ENCODE peak calls at places on chromosomes 4 and X, in five cellular contexts. One of them, this sample, is unnamed.

GRCh38 chrX:77572322-77572721 is 125.1 kb downstream of the FGF16 start:
- DNase-seq in astrocyte: peak; percentile 3
- DNase-seq in tibial nerve: no peak
- DNase-seq in Calu3: no peak
- DNase-seq in activated CD8-positive, alpha-beta T cell treated with anti-CD3 and anti-CD28 coated beads for 36 hours: no peak
- DNase-seq in this sample: no peak

GRCh38 chr4:1551211-1551610 is 132.9 kb downstream of the FAM53A start:
- DNase-seq in astrocyte: no peak
- DNase-seq in tibial nerve: no peak
- DNase-seq in Calu3: no peak
- DNase-seq in activated CD8-positive, alpha-beta T cell treated with anti-CD3 and anti-CD28 coated beads for 36 hours: no peak
- DNase-seq in this sample: no peak

GRCh38 chr4:1026115-1026514 is 14.7 kb downstream of the FGFRL1 start:
- DNase-seq in astrocyte: no peak
- DNase-seq in tibial nerve: no peak
- DNase-seq in Calu3: peak; percentile 48
- DNase-seq in activated CD8-positive, alpha-beta T cell treated with anti-CD3 and anti-CD28 coated beads for 36 hours: peak; percentile 70
- DNase-seq in this sample: no peak

GRCh38 chr4:15533817-15534216 is 64.1 kb downstream of the CC2D2A start:
- DNase-seq in astrocyte: no peak
- DNase-seq in tibial nerve: no peak
- DNase-seq in Calu3: no peak
- DNase-seq in activated CD8-positive, alpha-beta T cell treated with anti-CD3 and anti-CD28 coated beads for 36 hours: no peak
- DNase-seq in this sample: no peak

GRCh38 chr4:112185740-112186670 is 40.8 kb downstream of the FAM241A start:
- DNase-seq in astrocyte: no peak
- DNase-seq in tibial nerve: no peak
- DNase-seq in Calu3: no peak
- DNase-seq in activated CD8-positive, alpha-beta T cell treated with anti-CD3 and anti-CD28 coated beads for 36 hours: no peak
- DNase-seq in this sample: no peak

GRCh38 chr4:62560858-62561257 is 1360.7 kb downstream of the ADGRL3 start:
- DNase-seq in astrocyte: no peak
- DNase-seq in tibial nerve: no peak
- DNase-seq in Calu3: no peak
- DNase-seq in activated CD8-positive, alpha-beta T cell treated with anti-CD3 and anti-CD28 coated beads for 36 hours: no peak
- DNase-seq in this sample: no peak

GRCh38 chr4:8331567-8331955 is 62.0 kb downstream of the HTRA3 start:
- DNase-seq in astrocyte: no peak
- DNase-seq in tibial nerve: no peak
- DNase-seq in Calu3: no peak
- DNase-seq in activated CD8-positive, alpha-beta T cell treated with anti-CD3 and anti-CD28 coated beads for 36 hours: no peak
- DNase-seq in this sample: no peak

GRCh38 chr4:702618-703048 is 3.0 kb upstream of the PCGF3 start:
- DNase-seq in astrocyte: no peak
- DNase-seq in tibial nerve: no peak
- DNase-seq in Calu3: no peak
- DNase-seq in activated CD8-positive, alpha-beta T cell treated with anti-CD3 and anti-CD28 coated beads for 36 hours: no peak
- DNase-seq in this sample: no peak

GRCh38 chr4:10161840-10162239 is 45.2 kb upstream of the WDR1 start:
- DNase-seq in astrocyte: no peak
- DNase-seq in tibial nerve: no peak
- DNase-seq in Calu3: no peak
- DNase-seq in activated CD8-positive, alpha-beta T cell treated with anti-CD3 and anti-CD28 coated beads for 36 hours: peak; percentile 65
- DNase-seq in this sample: no peak

GRCh38 chrX:27997641-27998040 is 16.4 kb upstream of the DCAF8L1 start:
- DNase-seq in astrocyte: no peak
- DNase-seq in tibial nerve: no peak
- DNase-seq in Calu3: no peak
- DNase-seq in activated CD8-positive, alpha-beta T cell treated with anti-CD3 and anti-CD28 coated beads for 36 hours: no peak
- DNase-seq in this sample: no peak

GRCh38 chr4:129545599-129546278 is 449.8 kb downstream of the C4orf33 start:
- DNase-seq in astrocyte: peak; percentile 31
- DNase-seq in tibial nerve: peak; percentile 18
- DNase-seq in Calu3: peak; percentile 61
- DNase-seq in activated CD8-positive, alpha-beta T cell treated with anti-CD3 and anti-CD28 coated beads for 36 hours: no peak
- DNase-seq in this sample: no peak

GRCh38 chrX:119692241-119693031 is 532 bp downstream of the SEPTIN6 start:
- DNase-seq in astrocyte: peak; percentile 23
- DNase-seq in tibial nerve: no peak
- DNase-seq in Calu3: peak; percentile 21
- DNase-seq in activated CD8-positive, alpha-beta T cell treated with anti-CD3 and anti-CD28 coated beads for 36 hours: peak; percentile 72
- DNase-seq in this sample: no peak

GRCh38 chr4:147054241-147054902 is 108.7 kb upstream of the TTC29 start:
- DNase-seq in astrocyte: peak; percentile 37
- DNase-seq in tibial nerve: no peak
- DNase-seq in Calu3: no peak
- DNase-seq in activated CD8-positive, alpha-beta T cell treated with anti-CD3 and anti-CD28 coated beads for 36 hours: no peak
- DNase-seq in this sample: no peak

GRCh38 chr4:8908206-8908893 is 36.7 kb upstream of the HMX1 start:
- DNase-seq in astrocyte: no peak
- DNase-seq in tibial nerve: peak; percentile 4
- DNase-seq in Calu3: no peak
- DNase-seq in activated CD8-positive, alpha-beta T cell treated with anti-CD3 and anti-CD28 coated beads for 36 hours: no peak
- DNase-seq in this sample: peak; percentile 80

GRCh38 chrX:16311671-16312070 is 144.4 kb downstream of the MAGEB17 start:
- DNase-seq in astrocyte: no peak
- DNase-seq in tibial nerve: no peak
- DNase-seq in Calu3: no peak
- DNase-seq in activated CD8-positive, alpha-beta T cell treated with anti-CD3 and anti-CD28 coated beads for 36 hours: no peak
- DNase-seq in this sample: no peak

GRCh38 chr4:5751073-5751917 is 40.3 kb downstream of the EVC start:
- DNase-seq in astrocyte: peak; percentile 45
- DNase-seq in tibial nerve: no peak
- DNase-seq in Calu3: no peak
- DNase-seq in activated CD8-positive, alpha-beta T cell treated with anti-CD3 and anti-CD28 coated beads for 36 hours: no peak
- DNase-seq in this sample: peak; percentile 78

GRCh38 chr4:177128306-177128705 is 181.4 kb upstream of the NEIL3 start:
- DNase-seq in astrocyte: peak; percentile 72
- DNase-seq in tibial nerve: no peak
- DNase-seq in Calu3: peak; percentile 2
- DNase-seq in activated CD8-positive, alpha-beta T cell treated with anti-CD3 and anti-CD28 coated beads for 36 hours: no peak
- DNase-seq in this sample: no peak

GRCh38 chr4:56976283-56976877 is 1.0 kb downstream of the NOA1 start:
- DNase-seq in astrocyte: no peak
- DNase-seq in tibial nerve: no peak
- DNase-seq in Calu3: peak; percentile 5
- DNase-seq in activated CD8-positive, alpha-beta T cell treated with anti-CD3 and anti-CD28 coated beads for 36 hours: peak; percentile 19
- DNase-seq in this sample: no peak

GRCh38 chr4:2305766-2306501 is 44.0 kb upstream of the MXD4 start:
- DNase-seq in astrocyte: no peak
- DNase-seq in tibial nerve: no peak
- DNase-seq in Calu3: no peak
- DNase-seq in activated CD8-positive, alpha-beta T cell treated with anti-CD3 and anti-CD28 coated beads for 36 hours: no peak
- DNase-seq in this sample: no peak

GRCh38 chrX:47217121-47217851 is 1.2 kb upstream of the CDK16 start:
- DNase-seq in astrocyte: peak; percentile 59
- DNase-seq in tibial nerve: no peak
- DNase-seq in Calu3: no peak
- DNase-seq in activated CD8-positive, alpha-beta T cell treated with anti-CD3 and anti-CD28 coated beads for 36 hours: peak; percentile 39
- DNase-seq in this sample: no peak

GRCh38 chrX:137926090-137926489 is 360.2 kb downstream of the ZIC3 start:
- DNase-seq in astrocyte: no peak
- DNase-seq in tibial nerve: no peak
- DNase-seq in Calu3: no peak
- DNase-seq in activated CD8-positive, alpha-beta T cell treated with anti-CD3 and anti-CD28 coated beads for 36 hours: no peak
- DNase-seq in this sample: no peak

GRCh38 chrX:68841251-68842049 is 12.6 kb downstream of the EFNB1 start:
- DNase-seq in astrocyte: no peak
- DNase-seq in tibial nerve: no peak
- DNase-seq in Calu3: peak; percentile 49
- DNase-seq in activated CD8-positive, alpha-beta T cell treated with anti-CD3 and anti-CD28 coated beads for 36 hours: no peak
- DNase-seq in this sample: no peak

GRCh38 chrX:71144651-71145050 is at the start of gene NLGN3:
- DNase-seq in astrocyte: no peak
- DNase-seq in tibial nerve: no peak
- DNase-seq in Calu3: no peak
- DNase-seq in activated CD8-positive, alpha-beta T cell treated with anti-CD3 and anti-CD28 coated beads for 36 hours: no peak
- DNase-seq in this sample: no peak

GRCh38 chr4:177107288-177107901 is 202.3 kb upstream of the NEIL3 start:
- DNase-seq in astrocyte: peak; percentile 35
- DNase-seq in tibial nerve: no peak
- DNase-seq in Calu3: no peak
- DNase-seq in activated CD8-positive, alpha-beta T cell treated with anti-CD3 and anti-CD28 coated beads for 36 hours: no peak
- DNase-seq in this sample: no peak

GRCh38 chr4:79852305-79852730 is 220.7 kb downstream of the ANTXR2 start:
- DNase-seq in astrocyte: peak; percentile 9
- DNase-seq in tibial nerve: no peak
- DNase-seq in Calu3: no peak
- DNase-seq in activated CD8-positive, alpha-beta T cell treated with anti-CD3 and anti-CD28 coated beads for 36 hours: no peak
- DNase-seq in this sample: no peak

GRCh38 chr4:153676984-153677383 is 7.1 kb upstream of the TLR2 start:
- DNase-seq in astrocyte: peak; percentile 91
- DNase-seq in tibial nerve: no peak
- DNase-seq in Calu3: no peak
- DNase-seq in activated CD8-positive, alpha-beta T cell treated with anti-CD3 and anti-CD28 coated beads for 36 hours: no peak
- DNase-seq in this sample: no peak

GRCh38 chr4:40262079-40262528 is 65.3 kb downstream of the RHOH start:
- DNase-seq in astrocyte: no peak
- DNase-seq in tibial nerve: no peak
- DNase-seq in Calu3: no peak
- DNase-seq in activated CD8-positive, alpha-beta T cell treated with anti-CD3 and anti-CD28 coated beads for 36 hours: no peak
- DNase-seq in this sample: no peak

GRCh38 chr4:73891739-73892405 is 22.7 kb downstream of the CXCL1 start:
- DNase-seq in astrocyte: peak; percentile 65
- DNase-seq in tibial nerve: no peak
- DNase-seq in Calu3: no peak
- DNase-seq in activated CD8-positive, alpha-beta T cell treated with anti-CD3 and anti-CD28 coated beads for 36 hours: no peak
- DNase-seq in this sample: no peak

GRCh38 chr4:68732653-68733466 is 62.4 kb upstream of the UGT2B15 start:
- DNase-seq in astrocyte: no peak
- DNase-seq in tibial nerve: no peak
- DNase-seq in Calu3: peak; percentile 53
- DNase-seq in activated CD8-positive, alpha-beta T cell treated with anti-CD3 and anti-CD28 coated beads for 36 hours: no peak
- DNase-seq in this sample: no peak

GRCh38 chrX:108834036-108834435 is 97.7 kb upstream of the IRS4 start:
- DNase-seq in astrocyte: no peak
- DNase-seq in tibial nerve: no peak
- DNase-seq in Calu3: no peak
- DNase-seq in activated CD8-positive, alpha-beta T cell treated with anti-CD3 and anti-CD28 coated beads for 36 hours: no peak
- DNase-seq in this sample: no peak

GRCh38 chr4:5708829-5709680 is 696 bp upstream of the EVC2 start:
- DNase-seq in astrocyte: no peak
- DNase-seq in tibial nerve: no peak
- DNase-seq in Calu3: no peak
- DNase-seq in activated CD8-positive, alpha-beta T cell treated with anti-CD3 and anti-CD28 coated beads for 36 hours: no peak
- DNase-seq in this sample: no peak

GRCh38 chrX:153800177-153800722 is 5.8 kb downstream of the SSR4 start:
- DNase-seq in astrocyte: no peak
- DNase-seq in tibial nerve: no peak
- DNase-seq in Calu3: no peak
- DNase-seq in activated CD8-positive, alpha-beta T cell treated with anti-CD3 and anti-CD28 coated beads for 36 hours: no peak
- DNase-seq in this sample: no peak

GRCh38 chr4:89482248-89482647 is 174.6 kb upstream of the GPRIN3 start:
- DNase-seq in astrocyte: peak; percentile 14
- DNase-seq in tibial nerve: no peak
- DNase-seq in Calu3: peak; percentile 30
- DNase-seq in activated CD8-positive, alpha-beta T cell treated with anti-CD3 and anti-CD28 coated beads for 36 hours: peak; percentile 17
- DNase-seq in this sample: no peak

GRCh38 chr4:33685939-33686338 is 2558.4 kb downstream of the ARAP2 start:
- DNase-seq in astrocyte: no peak
- DNase-seq in tibial nerve: no peak
- DNase-seq in Calu3: no peak
- DNase-seq in activated CD8-positive, alpha-beta T cell treated with anti-CD3 and anti-CD28 coated beads for 36 hours: no peak
- DNase-seq in this sample: no peak
- TF ChIP-seq CTCF in astrocyte: no peak
- TF ChIP-seq CTCF in tibial nerve: no peak
- TF ChIP-seq CTCF in Calu3: no peak
- TF ChIP-seq CTCF in activated CD8-positive, alpha-beta T cell treated with anti-CD3 and anti-CD28 coated beads for 36 hours: no peak
- TF ChIP-seq CTCF in this sample: no peak

DNA sequence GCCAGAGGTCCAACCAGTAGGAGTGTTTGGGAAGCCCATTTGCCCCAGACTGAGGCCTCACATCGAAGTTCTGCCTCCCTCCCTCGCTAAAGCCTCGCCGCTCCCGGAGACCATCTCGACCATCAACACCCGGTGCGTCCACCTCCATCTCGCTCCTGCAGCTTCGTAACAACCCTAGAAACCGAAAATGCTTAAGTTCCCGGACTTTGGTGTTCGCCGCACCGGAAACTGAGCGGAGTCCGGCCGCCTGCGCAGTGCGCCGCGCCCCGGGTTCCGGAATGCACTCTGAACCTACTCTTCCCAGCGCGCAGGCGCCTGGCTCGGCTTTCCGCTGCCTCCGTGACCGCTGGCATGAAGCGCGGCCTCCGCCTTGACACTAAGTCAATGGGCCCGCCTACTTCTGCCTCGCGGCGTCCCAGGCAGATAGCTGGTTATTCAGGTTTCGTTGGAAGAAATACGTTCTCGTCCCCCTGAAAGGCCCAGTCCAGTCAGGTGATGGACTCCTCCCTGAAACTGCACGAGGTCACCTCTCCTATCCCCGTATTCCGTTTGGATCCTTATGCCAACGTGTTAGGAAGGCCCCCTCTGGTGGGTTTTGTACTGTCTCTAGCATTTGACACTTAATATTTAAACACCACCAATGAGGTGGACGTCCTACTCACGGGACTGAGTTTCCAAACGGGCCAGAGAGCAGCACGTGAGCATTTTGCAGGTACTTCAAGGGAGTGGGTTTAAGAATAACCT is 21.4 kb downstream of the FABP2 start:
- DNase-seq in astrocyte: peak; percentile 81
- DNase-seq in tibial nerve: peak; percentile 83
- DNase-seq in Calu3: peak; percentile 90
- DNase-seq in activated CD8-positive, alpha-beta T cell treated with anti-CD3 and anti-CD28 coated beads for 36 hours: peak; percentile 96
- DNase-seq in this sample: peak; percentile 96
- TF ChIP-seq CTCF in astrocyte: no peak
- TF ChIP-seq CTCF in tibial nerve: no peak
- TF ChIP-seq CTCF in Calu3: no peak
- TF ChIP-seq CTCF in activated CD8-positive, alpha-beta T cell treated with anti-CD3 and anti-CD28 coated beads for 36 hours: no peak
- TF ChIP-seq CTCF in this sample: peak; percentile 16

GRCh38 chrX:129655547-129656248 is 942 bp upstream of the APLN start:
- DNase-seq in astrocyte: no peak
- DNase-seq in tibial nerve: no peak
- DNase-seq in Calu3: no peak
- DNase-seq in activated CD8-positive, alpha-beta T cell treated with anti-CD3 and anti-CD28 coated beads for 36 hours: no peak
- DNase-seq in this sample: peak; percentile 63
- TF ChIP-seq CTCF in astrocyte: no peak
- TF ChIP-seq CTCF in tibial nerve: no peak
- TF ChIP-seq CTCF in Calu3: no peak
- TF ChIP-seq CTCF in activated CD8-positive, alpha-beta T cell treated with anti-CD3 and anti-CD28 coated beads for 36 hours: no peak
- TF ChIP-seq CTCF in this sample: no peak

GRCh38 chr4:37068580-37068979 is 176.0 kb upstream of the NWD2 start:
- DNase-seq in astrocyte: no peak
- DNase-seq in tibial nerve: no peak
- DNase-seq in Calu3: peak; percentile 6
- DNase-seq in activated CD8-positive, alpha-beta T cell treated with anti-CD3 and anti-CD28 coated beads for 36 hours: peak; percentile 10
- DNase-seq in this sample: no peak
- TF ChIP-seq CTCF in astrocyte: no peak
- TF ChIP-seq CTCF in tibial nerve: no peak
- TF ChIP-seq CTCF in Calu3: no peak
- TF ChIP-seq CTCF in activated CD8-positive, alpha-beta T cell treated with anti-CD3 and anti-CD28 coated beads for 36 hours: no peak
- TF ChIP-seq CTCF in this sample: no peak

GRCh38 chrX:103012945-103013344 is 51.0 kb downstream of the BEX1 start:
- DNase-seq in astrocyte: no peak
- DNase-seq in tibial nerve: no peak
- DNase-seq in Calu3: no peak
- DNase-seq in activated CD8-positive, alpha-beta T cell treated with anti-CD3 and anti-CD28 coated beads for 36 hours: no peak
- DNase-seq in this sample: no peak

GRCh38 chrX:103017542-103017941 is 46.4 kb downstream of the BEX1 start:
- DNase-seq in astrocyte: no peak
- DNase-seq in tibial nerve: no peak
- DNase-seq in Calu3: no peak
- DNase-seq in activated CD8-positive, alpha-beta T cell treated with anti-CD3 and anti-CD28 coated beads for 36 hours: no peak
- DNase-seq in this sample: no peak
- TF ChIP-seq CTCF in astrocyte: no peak
- TF ChIP-seq CTCF in tibial nerve: no peak
- TF ChIP-seq CTCF in Calu3: no peak
- TF ChIP-seq CTCF in activated CD8-positive, alpha-beta T cell treated with anti-CD3 and anti-CD28 coated beads for 36 hours: no peak
- TF ChIP-seq CTCF in this sample: peak; percentile 26